ENCODE peak calls at places on chromosomes 6 and 20, in nine cellular contexts. One of them, this sample, is unnamed.

GRCh38 chr6:96826865-96827264 is 10.4 kb downstream of the GPR63 start:
- DNase-seq in WTC11: no peak
- DNase-seq in upper lobe of right lung: no peak
- DNase-seq in cardiac muscle cell: no peak
- DNase-seq in effector memory CD8-positive, alpha-beta T cell: no peak
- DNase-seq in foreskin melanocyte: no peak
- DNase-seq in CD4-positive, alpha-beta T cell: no peak
- DNase-seq in hepatocyte: no peak
- DNase-seq in NCI-H2081: no peak
- DNase-seq in this sample: no peak

GRCh38 chr6:32970413-32971244 is 2.2 kb downstream of the BRD2 start:
- DNase-seq in WTC11: peak; percentile 78
- DNase-seq in upper lobe of right lung: peak; percentile 95
- DNase-seq in cardiac muscle cell: peak; percentile 97
- DNase-seq in effector memory CD8-positive, alpha-beta T cell: peak; percentile 42
- DNase-seq in foreskin melanocyte: peak; percentile 71
- DNase-seq in CD4-positive, alpha-beta T cell: peak; percentile 67
- DNase-seq in hepatocyte: peak; percentile 95
- DNase-seq in NCI-H2081: peak; percentile 71
- DNase-seq in this sample: peak; percentile 51

GRCh38 chr6:164184410-164184809 is 769.9 kb downstream of the QKI start:
- DNase-seq in WTC11: no peak
- DNase-seq in upper lobe of right lung: no peak
- DNase-seq in cardiac muscle cell: no peak
- DNase-seq in effector memory CD8-positive, alpha-beta T cell: no peak
- DNase-seq in foreskin melanocyte: no peak
- DNase-seq in CD4-positive, alpha-beta T cell: no peak
- DNase-seq in hepatocyte: no peak
- DNase-seq in NCI-H2081: no peak
- DNase-seq in this sample: no peak

GRCh38 chr6:15911753-15912504 is 217.0 kb upstream of the MYLIP start:
- DNase-seq in WTC11: no peak
- DNase-seq in upper lobe of right lung: no peak
- DNase-seq in cardiac muscle cell: no peak
- DNase-seq in effector memory CD8-positive, alpha-beta T cell: no peak
- DNase-seq in foreskin melanocyte: no peak
- DNase-seq in CD4-positive, alpha-beta T cell: no peak
- DNase-seq in hepatocyte: no peak
- DNase-seq in NCI-H2081: no peak
- DNase-seq in this sample: no peak

GRCh38 chr20:58458342-58459057 is 56.7 kb downstream of the APCDD1L start:
- DNase-seq in WTC11: no peak
- DNase-seq in upper lobe of right lung: no peak
- DNase-seq in cardiac muscle cell: peak; percentile 23
- DNase-seq in effector memory CD8-positive, alpha-beta T cell: no peak
- DNase-seq in foreskin melanocyte: peak; percentile 50
- DNase-seq in CD4-positive, alpha-beta T cell: no peak
- DNase-seq in hepatocyte: no peak
- DNase-seq in NCI-H2081: no peak
- DNase-seq in this sample: no peak

GRCh38 chr20:46767127-46767761 is 57.8 kb downstream of the SLC2A10 start:
- DNase-seq in WTC11: peak; percentile 70
- DNase-seq in upper lobe of right lung: no peak
- DNase-seq in cardiac muscle cell: peak; percentile 47
- DNase-seq in effector memory CD8-positive, alpha-beta T cell: no peak
- DNase-seq in foreskin melanocyte: peak; percentile 11
- DNase-seq in CD4-positive, alpha-beta T cell: no peak
- DNase-seq in hepatocyte: peak; percentile 70
- DNase-seq in NCI-H2081: peak; percentile 41
- DNase-seq in this sample: peak; percentile 82

GRCh38 chr6:6686748-6687601 is 98.5 kb downstream of the LY86 start:
- DNase-seq in WTC11: peak; percentile 99
- DNase-seq in upper lobe of right lung: peak; percentile 98
- DNase-seq in cardiac muscle cell: peak; percentile 88
- DNase-seq in effector memory CD8-positive, alpha-beta T cell: no peak
- DNase-seq in foreskin melanocyte: peak; percentile 50
- DNase-seq in CD4-positive, alpha-beta T cell: peak; percentile 46
- DNase-seq in hepatocyte: peak; percentile 95
- DNase-seq in NCI-H2081: peak; percentile 98
- DNase-seq in this sample: peak; percentile 95

GRCh38 chr6:37523412-37523811 is 23.7 kb upstream of the CCDC167 start:
- DNase-seq in WTC11: no peak
- DNase-seq in upper lobe of right lung: no peak
- DNase-seq in cardiac muscle cell: no peak
- DNase-seq in effector memory CD8-positive, alpha-beta T cell: no peak
- DNase-seq in foreskin melanocyte: no peak
- DNase-seq in CD4-positive, alpha-beta T cell: no peak
- DNase-seq in hepatocyte: no peak
- DNase-seq in NCI-H2081: no peak
- DNase-seq in this sample: no peak

GRCh38 chr6:34093854-34094430 is 51.9 kb downstream of the GRM4 start:
- DNase-seq in WTC11: no peak
- DNase-seq in upper lobe of right lung: no peak
- DNase-seq in cardiac muscle cell: no peak
- DNase-seq in effector memory CD8-positive, alpha-beta T cell: no peak
- DNase-seq in foreskin melanocyte: no peak
- DNase-seq in CD4-positive, alpha-beta T cell: no peak
- DNase-seq in hepatocyte: no peak
- DNase-seq in NCI-H2081: no peak
- DNase-seq in this sample: no peak

GRCh38 chr20:49230575-49231211 is 11.5 kb downstream of the DDX27 start:
- DNase-seq in WTC11: no peak
- DNase-seq in upper lobe of right lung: peak; percentile 70
- DNase-seq in cardiac muscle cell: peak; percentile 48
- DNase-seq in effector memory CD8-positive, alpha-beta T cell: no peak
- DNase-seq in foreskin melanocyte: no peak
- DNase-seq in CD4-positive, alpha-beta T cell: no peak
- DNase-seq in hepatocyte: no peak
- DNase-seq in NCI-H2081: no peak
- DNase-seq in this sample: no peak

GRCh38 chr6:158020811-158021210 is 39.1 kb downstream of the SYNJ2 start:
- DNase-seq in WTC11: no peak
- DNase-seq in upper lobe of right lung: peak; percentile 2
- DNase-seq in cardiac muscle cell: no peak
- DNase-seq in effector memory CD8-positive, alpha-beta T cell: no peak
- DNase-seq in foreskin melanocyte: no peak
- DNase-seq in CD4-positive, alpha-beta T cell: no peak
- DNase-seq in hepatocyte: no peak
- DNase-seq in NCI-H2081: no peak
- DNase-seq in this sample: no peak

GRCh38 chr6:45929421-45930361 is 86.0 kb downstream of the CLIC5 start:
- DNase-seq in WTC11: no peak
- DNase-seq in upper lobe of right lung: no peak
- DNase-seq in cardiac muscle cell: no peak
- DNase-seq in effector memory CD8-positive, alpha-beta T cell: no peak
- DNase-seq in foreskin melanocyte: peak; percentile 61
- DNase-seq in CD4-positive, alpha-beta T cell: no peak
- DNase-seq in hepatocyte: no peak
- DNase-seq in NCI-H2081: no peak
- DNase-seq in this sample: no peak

GRCh38 chr6:17867880-17868279 is 119.6 kb downstream of the KIF13A start:
- DNase-seq in WTC11: no peak
- DNase-seq in upper lobe of right lung: no peak
- DNase-seq in cardiac muscle cell: peak; percentile 77
- DNase-seq in effector memory CD8-positive, alpha-beta T cell: no peak
- DNase-seq in foreskin melanocyte: no peak
- DNase-seq in CD4-positive, alpha-beta T cell: no peak
- DNase-seq in hepatocyte: no peak
- DNase-seq in NCI-H2081: no peak
- DNase-seq in this sample: no peak

GRCh38 chr6:41577865-41578713 is 31.9 kb downstream of the FOXP4 start:
- DNase-seq in WTC11: no peak
- DNase-seq in upper lobe of right lung: peak; percentile 73
- DNase-seq in cardiac muscle cell: peak; percentile 48
- DNase-seq in effector memory CD8-positive, alpha-beta T cell: no peak
- DNase-seq in foreskin melanocyte: peak; percentile 29
- DNase-seq in CD4-positive, alpha-beta T cell: no peak
- DNase-seq in hepatocyte: peak; percentile 71
- DNase-seq in NCI-H2081: peak; percentile 68
- DNase-seq in this sample: peak; percentile 85

GRCh38 chr6:163180874-163181541 is 233.5 kb upstream of the QKI start:
- DNase-seq in WTC11: peak; percentile 77
- DNase-seq in upper lobe of right lung: peak; percentile 87
- DNase-seq in cardiac muscle cell: peak; percentile 84
- DNase-seq in effector memory CD8-positive, alpha-beta T cell: no peak
- DNase-seq in foreskin melanocyte: peak; percentile 79
- DNase-seq in CD4-positive, alpha-beta T cell: no peak
- DNase-seq in hepatocyte: peak; percentile 84
- DNase-seq in NCI-H2081: no peak
- DNase-seq in this sample: peak; percentile 71

GRCh38 chr6:49550413-49551125 is at the start of gene C6orf141:
- DNase-seq in WTC11: peak; percentile 83
- DNase-seq in upper lobe of right lung: peak; percentile 66
- DNase-seq in cardiac muscle cell: peak; percentile 37
- DNase-seq in effector memory CD8-positive, alpha-beta T cell: no peak
- DNase-seq in foreskin melanocyte: no peak
- DNase-seq in CD4-positive, alpha-beta T cell: no peak
- DNase-seq in hepatocyte: peak; percentile 64
- DNase-seq in NCI-H2081: peak; percentile 55
- DNase-seq in this sample: peak; percentile 74

GRCh38 chr6:22035690-22036089 is 261.1 kb downstream of the PRL start:
- DNase-seq in WTC11: no peak
- DNase-seq in upper lobe of right lung: no peak
- DNase-seq in cardiac muscle cell: no peak
- DNase-seq in effector memory CD8-positive, alpha-beta T cell: no peak
- DNase-seq in foreskin melanocyte: no peak
- DNase-seq in CD4-positive, alpha-beta T cell: no peak
- DNase-seq in hepatocyte: no peak
- DNase-seq in NCI-H2081: no peak
- DNase-seq in this sample: no peak

GRCh38 chr6:73203098-73203497 is 22.2 kb downstream of the KHDC1L start:
- DNase-seq in WTC11: no peak
- DNase-seq in upper lobe of right lung: no peak
- DNase-seq in cardiac muscle cell: no peak
- DNase-seq in effector memory CD8-positive, alpha-beta T cell: no peak
- DNase-seq in foreskin melanocyte: peak; percentile 6
- DNase-seq in CD4-positive, alpha-beta T cell: no peak
- DNase-seq in hepatocyte: no peak
- DNase-seq in NCI-H2081: no peak
- DNase-seq in this sample: no peak

GRCh38 chr6:36914227-36914794 is 28.6 kb downstream of the C6orf89 start:
- DNase-seq in WTC11: peak; percentile 70
- DNase-seq in upper lobe of right lung: no peak
- DNase-seq in cardiac muscle cell: no peak
- DNase-seq in effector memory CD8-positive, alpha-beta T cell: no peak
- DNase-seq in foreskin melanocyte: no peak
- DNase-seq in CD4-positive, alpha-beta T cell: no peak
- DNase-seq in hepatocyte: peak; percentile 85
- DNase-seq in NCI-H2081: no peak
- DNase-seq in this sample: peak; percentile 55

GRCh38 chr20:62800314-62801259 is 4.0 kb upstream of the OGFR start:
- DNase-seq in WTC11: no peak
- DNase-seq in upper lobe of right lung: no peak
- DNase-seq in cardiac muscle cell: no peak
- DNase-seq in effector memory CD8-positive, alpha-beta T cell: no peak
- DNase-seq in foreskin melanocyte: no peak
- DNase-seq in CD4-positive, alpha-beta T cell: no peak
- DNase-seq in hepatocyte: no peak
- DNase-seq in NCI-H2081: no peak
- DNase-seq in this sample: no peak

GRCh38 chr6:18053071-18053475 is 65.6 kb upstream of the KIF13A start:
- DNase-seq in WTC11: no peak
- DNase-seq in upper lobe of right lung: no peak
- DNase-seq in cardiac muscle cell: no peak
- DNase-seq in effector memory CD8-positive, alpha-beta T cell: no peak
- DNase-seq in foreskin melanocyte: no peak
- DNase-seq in CD4-positive, alpha-beta T cell: no peak
- DNase-seq in hepatocyte: no peak
- DNase-seq in NCI-H2081: no peak
- DNase-seq in this sample: no peak

GRCh38 chr20:61895016-61895415 is 170.7 kb downstream of the TAF4 start:
- DNase-seq in WTC11: no peak
- DNase-seq in upper lobe of right lung: no peak
- DNase-seq in cardiac muscle cell: no peak
- DNase-seq in effector memory CD8-positive, alpha-beta T cell: no peak
- DNase-seq in foreskin melanocyte: no peak
- DNase-seq in CD4-positive, alpha-beta T cell: no peak
- DNase-seq in hepatocyte: no peak
- DNase-seq in NCI-H2081: no peak
- DNase-seq in this sample: no peak

GRCh38 chr20:237918-238317 is 10.9 kb downstream of the DEFB129 start:
- DNase-seq in WTC11: no peak
- DNase-seq in upper lobe of right lung: no peak
- DNase-seq in cardiac muscle cell: peak; percentile 5
- DNase-seq in effector memory CD8-positive, alpha-beta T cell: no peak
- DNase-seq in foreskin melanocyte: no peak
- DNase-seq in CD4-positive, alpha-beta T cell: no peak
- DNase-seq in hepatocyte: no peak
- DNase-seq in NCI-H2081: no peak
- DNase-seq in this sample: no peak

GRCh38 chr6:1644516-1644915 is 34.8 kb downstream of the FOXC1 start:
- DNase-seq in WTC11: no peak
- DNase-seq in upper lobe of right lung: no peak
- DNase-seq in cardiac muscle cell: no peak
- DNase-seq in effector memory CD8-positive, alpha-beta T cell: no peak
- DNase-seq in foreskin melanocyte: no peak
- DNase-seq in CD4-positive, alpha-beta T cell: no peak
- DNase-seq in hepatocyte: no peak
- DNase-seq in NCI-H2081: no peak
- DNase-seq in this sample: no peak

GRCh38 chr20:24628985-24629384 is 159.6 kb downstream of the SYNDIG1 start:
- DNase-seq in WTC11: no peak
- DNase-seq in upper lobe of right lung: no peak
- DNase-seq in cardiac muscle cell: no peak
- DNase-seq in effector memory CD8-positive, alpha-beta T cell: no peak
- DNase-seq in foreskin melanocyte: no peak
- DNase-seq in CD4-positive, alpha-beta T cell: no peak
- DNase-seq in hepatocyte: no peak
- DNase-seq in NCI-H2081: no peak
- DNase-seq in this sample: no peak

GRCh38 chr20:57451759-57452661 is 60.8 kb downstream of the RBM38 start:
- DNase-seq in WTC11: no peak
- DNase-seq in upper lobe of right lung: no peak
- DNase-seq in cardiac muscle cell: peak; percentile 20
- DNase-seq in effector memory CD8-positive, alpha-beta T cell: no peak
- DNase-seq in foreskin melanocyte: no peak
- DNase-seq in CD4-positive, alpha-beta T cell: no peak
- DNase-seq in hepatocyte: no peak
- DNase-seq in NCI-H2081: no peak
- DNase-seq in this sample: no peak

GRCh38 chr20:47544852-47545251 is 43.2 kb downstream of the NCOA3 start:
- DNase-seq in WTC11: no peak
- DNase-seq in upper lobe of right lung: no peak
- DNase-seq in cardiac muscle cell: peak; percentile 30
- DNase-seq in effector memory CD8-positive, alpha-beta T cell: no peak
- DNase-seq in foreskin melanocyte: no peak
- DNase-seq in CD4-positive, alpha-beta T cell: no peak
- DNase-seq in hepatocyte: no peak
- DNase-seq in NCI-H2081: no peak
- DNase-seq in this sample: no peak

GRCh38 chr20:17822039-17822438 is 122.3 kb downstream of the BANF2 start:
- DNase-seq in WTC11: no peak
- DNase-seq in upper lobe of right lung: no peak
- DNase-seq in cardiac muscle cell: peak; percentile 92
- DNase-seq in effector memory CD8-positive, alpha-beta T cell: no peak
- DNase-seq in foreskin melanocyte: no peak
- DNase-seq in CD4-positive, alpha-beta T cell: no peak
- DNase-seq in hepatocyte: peak; percentile 83
- DNase-seq in NCI-H2081: no peak
- DNase-seq in this sample: no peak

GRCh38 chr6:123027392-123027791 is 31.4 kb downstream of the CLVS2 start:
- DNase-seq in WTC11: no peak
- DNase-seq in upper lobe of right lung: no peak
- DNase-seq in cardiac muscle cell: no peak
- DNase-seq in effector memory CD8-positive, alpha-beta T cell: no peak
- DNase-seq in foreskin melanocyte: no peak
- DNase-seq in CD4-positive, alpha-beta T cell: no peak
- DNase-seq in hepatocyte: no peak
- DNase-seq in NCI-H2081: no peak
- DNase-seq in this sample: no peak

GRCh38 chr20:50303573-50304500 is 113.2 kb downstream of the CEBPB start:
- DNase-seq in WTC11: no peak
- DNase-seq in upper lobe of right lung: peak; percentile 78
- DNase-seq in cardiac muscle cell: peak; percentile 98
- DNase-seq in effector memory CD8-positive, alpha-beta T cell: no peak
- DNase-seq in foreskin melanocyte: peak; percentile 34
- DNase-seq in CD4-positive, alpha-beta T cell: no peak
- DNase-seq in hepatocyte: peak; percentile 87
- DNase-seq in NCI-H2081: peak; percentile 53
- DNase-seq in this sample: no peak

GRCh38 chr20:25203891-25204320 is 8.4 kb downstream of the ENTPD6 start:
- DNase-seq in WTC11: no peak
- DNase-seq in upper lobe of right lung: no peak
- DNase-seq in cardiac muscle cell: no peak
- DNase-seq in effector memory CD8-positive, alpha-beta T cell: no peak
- DNase-seq in foreskin melanocyte: no peak
- DNase-seq in CD4-positive, alpha-beta T cell: no peak
- DNase-seq in hepatocyte: no peak
- DNase-seq in NCI-H2081: no peak
- DNase-seq in this sample: no peak